ENCODE peak calls at places on chromosomes 3 and 15, in five cellular contexts. W is heart left ventricle, D is uterus, S is H7, N is thoracic aorta. L is an unnamed sample.

GRCh38 chr3:18087963-18088362 is 337.2 kb downstream of the SATB1 start:
- DNase-seq in S (no peak), D (no peak), N (no peak), W (no peak), L (no peak)

GRCh38 chr3:192802957-192803899 is 75.9 kb upstream of the FGF12 start:
- DNase-seq in W (no peak), S (peak; percentile 47), N (no peak), D (no peak), L (no peak)

GRCh38 chr3:132414841-132415240 is 2.5 kb upstream of the DNAJC13 start:
- DNase-seq in S (no peak), N (no peak), D (no peak), W (no peak), L (no peak)

GRCh38 chr15:35719964-35720507 is 174.1 kb upstream of the DPH6 start:
- DNase-seq in D (no peak), S (no peak), N (no peak), W (no peak), L (no peak)

GRCh38 chr3:136804813-136805212 is 14.1 kb upstream of the SLC35G2 start:
- DNase-seq in W (no peak), D (no peak), S (no peak), N (no peak), L (peak; percentile 27)

GRCh38 chr15:66298803-66299251 is 5.5 kb downstream of the DIS3L start:
- DNase-seq in S (no peak), N (no peak), D (no peak), W (no peak), L (no peak)

GRCh38 chr15:68374346-68374745 is 57.6 kb downstream of the ITGA11 start:
- DNase-seq in S (no peak), W (no peak), D (peak; percentile 9), N (no peak), L (no peak)

GRCh38 chr3:127162947-127163645 is 29.8 kb upstream of the PRR23E start:
- DNase-seq in S (peak; percentile 89), W (no peak), D (no peak), N (no peak), L (peak; percentile 36)

GRCh38 chr3:76369170-76369569 is 583.8 kb upstream of the ZNF717 start:
- DNase-seq in N (no peak), D (no peak), W (no peak), S (no peak), L (no peak)

GRCh38 chr3:100089802-100090668 is 24.3 kb downstream of the FILIP1L start:
- DNase-seq in S (peak; percentile 15), N (no peak), D (peak; percentile 55), W (no peak), L (peak; percentile 56)

GRCh38 chr3:40803311-40803710 is 278.6 kb downstream of the ZNF621 start:
- DNase-seq in N (no peak), D (no peak), W (no peak), S (no peak), L (no peak)

GRCh38 chr3:114441386-114441785 is 147.6 kb downstream of the TIGIT start:
- DNase-seq in D (no peak), W (no peak), S (no peak), N (no peak), L (no peak)

GRCh38 chr15:91839867-91840266 is 13.6 kb upstream of the SLCO3A1 start:
- DNase-seq in S (no peak), W (no peak), D (no peak), N (no peak), L (no peak)

GRCh38 chr15:70023769-70024491 is 73.8 kb downstream of the TLE3 start:
- DNase-seq in N (peak; percentile 34), S (no peak), D (peak; percentile 54), W (peak; percentile 59), L (no peak)

GRCh38 chr3:63993653-63994079 is 29.6 kb downstream of the PSMD6 start:
- DNase-seq in D (peak; percentile 63), W (peak; percentile 73), S (peak; percentile 80), N (no peak), L (peak; percentile 48)

GRCh38 chr3:149363053-149363452 is 14.4 kb downstream of the TM4SF1 start:
- DNase-seq in W (no peak), D (no peak), N (no peak), S (no peak), L (peak; percentile 26)

GRCh38 chr15:98551936-98552562 is 96.3 kb upstream of the IGF1R start:
- DNase-seq in W (no peak), S (peak; percentile 33), D (no peak), N (no peak), L (no peak)

GRCh38 chr3:185363662-185364203 is 797 bp downstream of the MAP3K13 start:
- DNase-seq in N (no peak), W (no peak), S (peak; percentile 45), D (no peak), L (no peak)

GRCh38 chr15:37109952-37110630 is 9.7 kb upstream of the MEIS2 start:
- DNase-seq in N (no peak), D (peak; percentile 65), W (peak; percentile 72), S (peak; percentile 68), L (peak; percentile 21)

GRCh38 chr3:8239718-8240698 is 261.6 kb upstream of the LMCD1 start:
- DNase-seq in N (no peak), D (no peak), W (no peak), S (peak; percentile 27), L (peak; percentile 2)

GRCh38 chr15:90531147-90531546 is 1.4 kb downstream of the CRTC3 start:
- DNase-seq in N (no peak), S (peak; percentile 51), D (no peak), W (no peak), L (no peak)

GRCh38 chr3:119160815-119161214 is 12.6 kb upstream of the UPK1B start:
- DNase-seq in N (no peak), W (no peak), D (no peak), S (no peak), L (no peak)

GRCh38 chr15:79943820-79944219 is 27.2 kb downstream of the BCL2A1 start:
- DNase-seq in N (no peak), D (no peak), W (no peak), S (no peak), L (peak; percentile 63)

GRCh38 chr15:82540984-82541431 is 751 bp upstream of the RPS17 start:
- DNase-seq in S (peak; percentile 72), D (peak; percentile 29), W (no peak), N (no peak), L (peak; percentile 34)

GRCh38 chr3:99714575-99714974 is 76.2 kb downstream of the COL8A1 start:
- DNase-seq in D (no peak), W (no peak), S (no peak), N (no peak), L (no peak)

GRCh38 chr3:123383101-123384053 is 65.5 kb downstream of the ADCY5 start:
- DNase-seq in W (peak; percentile 78), D (peak; percentile 41), S (peak; percentile 73), N (no peak), L (peak; percentile 18)

GRCh38 chr3:11371758-11372157 is 99.6 kb downstream of the ATG7 start:
- DNase-seq in D (no peak), N (no peak), W (no peak), S (no peak), L (no peak)

GRCh38 chr15:73346735-73347312 is 21.9 kb downstream of the HCN4 start:
- DNase-seq in D (peak; percentile 26), W (peak; percentile 75), N (no peak), S (peak; percentile 85), L (peak; percentile 22)

GRCh38 chr15:101277038-101277822 is at the start of gene SELENOS:
- DNase-seq in D (peak; percentile 93), N (peak; percentile 52), W (peak; percentile 94), S (peak; percentile 98), L (peak; percentile 90)
- H3K36me3 ChIP-seq in D (no peaks in the 10 kb centered on the region), N (peaks cover 35% of the 10 kb centered on the region), W (peaks cover 68% of the 10 kb centered on the region), S (peaks cover 33% of the 10 kb centered on the region), L (peaks cover 67% of the 10 kb centered on the region)

GRCh38 chr3:133994166-133994910 is 35.4 kb downstream of the SLCO2A1 start:
- DNase-seq in W (no peak), S (no peak), D (no peak), N (no peak), L (no peak)
- H3K27me3 ChIP-seq in W (peaks cover 5% of the 10 kb centered on the region), S (no peaks in the 10 kb centered on the region), D (no peaks in the 10 kb centered on the region), N (no peaks in the 10 kb centered on the region), L (no peaks in the 10 kb centered on the region)

GRCh38 chr3:55128201-55128870 is 200.5 kb upstream of the LRTM1 start:
- DNase-seq in D (no peak), N (no peak), S (no peak), W (no peak), L (no peak)

DNA sequence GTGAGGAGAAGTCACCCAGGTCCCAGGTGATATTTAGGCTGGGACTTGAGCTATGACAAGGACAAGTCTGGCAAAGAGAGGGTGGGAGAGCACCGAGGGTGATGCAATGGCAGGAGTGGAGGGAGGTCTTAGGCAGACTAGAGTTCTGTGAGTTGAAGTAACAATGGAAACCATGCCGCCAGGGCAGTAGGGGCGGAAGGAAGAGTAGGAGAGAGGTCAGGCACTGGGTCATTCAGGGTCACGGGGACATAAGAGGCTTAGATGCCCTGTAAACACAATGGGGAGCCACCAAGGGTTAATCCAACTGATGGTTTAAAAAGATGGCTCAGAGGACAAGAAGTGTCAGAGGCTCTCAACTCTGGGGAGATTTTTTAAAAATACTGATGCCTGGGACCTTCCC is 199.7 kb upstream of the LRTM1 start:
- DNase-seq in W (no peak), D (no peak), N (no peak), S (peak; percentile 6), L (no peak)
- H3K4me3 ChIP-seq in W (no peak overlapping the region), D (no peak overlapping the region), N (no peak overlapping the region), S (no peak overlapping the region), L (no peak overlapping the region)

GRCh38 chr3:171687064-171687463 is 123.2 kb downstream of the PLD1 start:
- DNase-seq in D (no peak), N (no peak), W (no peak), S (no peak), L (no peak)
- H3K36me3 ChIP-seq in D (no peaks in the 10 kb centered on the region), N (peaks cover 9% of the 10 kb centered on the region), W (peaks cover 72% of the 10 kb centered on the region), S (no peaks in the 10 kb centered on the region), L (no peaks in the 10 kb centered on the region)